ENCODE peak calls at places on chromosomes 2 and 18, in six cellular contexts. D, T, E, Y, M and I are unnamed samples.

GRCh38 chr2:171391532-171391931 is 42.3 kb downstream of the METTL8 start:
- DNase-seq in M (no peak), D (no peak), Y (no peak), E (no peak), T (no peak), I (no peak)

GRCh38 chr2:122341007-122341406 is 585.6 kb downstream of the TSN start:
- DNase-seq in T (no peak), D (no peak), E (no peak), Y (no peak), M (no peak), I (no peak)

GRCh38 chr2:133780099-133780996 is 212.1 kb upstream of the NCKAP5 start:
- DNase-seq in M (no peak), D (no peak), E (no peak), T (peak), Y (peak), I (peak)

GRCh38 chr2:183059561-183059960 is 19.0 kb upstream of the DUSP19 start:
- DNase-seq in T (peak), E (no peak), Y (peak), D (no peak), M (no peak), I (no peak)

GRCh38 chr18:2961828-2962227 is 51.1 kb downstream of the LPIN2 start:
- DNase-seq in T (peak), Y (peak), M (no peak), D (no peak), E (no peak), I (no peak)

GRCh38 chr2:37324786-37325624 is at the start of gene PRKD3:
- DNase-seq in E (no peak), Y (peak), T (peak), M (no peak), D (peak), I (peak)

GRCh38 chr2:161571051-161571429 is 53.2 kb upstream of the SLC4A10 start:
- DNase-seq in E (no peak), T (no peak), M (no peak), D (no peak), Y (no peak), I (no peak)

GRCh38 chr2:16063251-16063850 is 123.0 kb downstream of the MYCN start:
- DNase-seq in M (no peak), E (no peak), Y (no peak), D (no peak), T (no peak), I (no peak)

GRCh38 chr18:55731594-55732042 is 143.6 kb upstream of the TCF4 start:
- DNase-seq in Y (no peak), M (no peak), D (no peak), T (no peak), E (no peak), I (no peak)

GRCh38 chr2:184004945-184005672 is 593.2 kb upstream of the ZNF804A start:
- DNase-seq in D (no peak), E (no peak), Y (no peak), T (no peak), M (no peak), I (no peak)

GRCh38 chr18:12837747-12838146 is 46.3 kb downstream of the PTPN2 start:
- DNase-seq in E (no peak), D (no peak), Y (no peak), T (peak), M (no peak), I (no peak)

GRCh38 chr18:30997223-30997622 is 45.3 kb downstream of the DSC3 start:
- DNase-seq in D (no peak), M (no peak), E (no peak), T (no peak), Y (no peak), I (no peak)

GRCh38 chr2:162177301-162177700 is 25.3 kb upstream of the GCG start:
- DNase-seq in T (no peak), M (no peak), E (no peak), D (no peak), Y (no peak), I (no peak)

GRCh38 chr18:74734013-74734444 is 136.4 kb downstream of the ZNF407 start:
- DNase-seq in D (no peak), E (no peak), M (no peak), Y (no peak), T (no peak), I (no peak)

GRCh38 chr18:79317718-79318117 is 78.0 kb upstream of the NFATC1 start:
- DNase-seq in Y (peak), D (no peak), T (no peak), E (no peak), M (no peak), I (no peak)

GRCh38 chr18:32360682-32361345 is 109.9 kb downstream of the GAREM1 start:
- DNase-seq in E (no peak), D (no peak), Y (no peak), T (no peak), M (no peak), I (no peak)

GRCh38 chr2:230849633-230850357 is 14.9 kb upstream of the ITM2C start:
- DNase-seq in Y (peak), E (peak), D (peak), T (no peak), M (no peak), I (peak)

GRCh38 chr2:235116885-235117492 is 165.2 kb downstream of the SH3BP4 start:
- DNase-seq in D (no peak), M (no peak), T (peak), E (no peak), Y (peak), I (no peak)

GRCh38 chr2:236852977-236853374 is 232.7 kb upstream of the COPS8 start:
- DNase-seq in T (no peak), E (no peak), M (no peak), Y (no peak), D (no peak), I (no peak)

GRCh38 chr18:45722899-45723298 is 1.1 kb upstream of the SLC14A1 start:
- DNase-seq in T (peak), D (peak), Y (peak), E (peak), M (peak), I (no peak)

GRCh38 chr18:1292167-1292566 is 387.5 kb downstream of the ADCYAP1 start:
- DNase-seq in M (no peak), E (no peak), Y (no peak), T (no peak), D (no peak), I (no peak)

GRCh38 chr2:148653437-148653836 is 8.9 kb downstream of the EPC2 start:
- DNase-seq in M (no peak), T (no peak), Y (no peak), E (no peak), D (no peak), I (no peak)

GRCh38 chr2:152472524-152472923 is 137.6 kb downstream of the FMNL2 start:
- DNase-seq in Y (no peak), M (no peak), E (no peak), T (no peak), D (no peak), I (no peak)
- H3K27ac ChIP-seq in Y (no peak), M (no peak), E (peak), T (no peak), D (peak), I (peak)

GRCh38 chr2:6864938-6865345 is 765 bp downstream of the CMPK2 start:
- DNase-seq in D (peak), T (peak), Y (peak), M (no peak), E (peak), I (no peak)

GRCh38 chr2:6866239-6866745 is 585 bp upstream of the CMPK2 start:
- DNase-seq in M (peak), E (no peak), Y (peak), T (peak), D (no peak), I (no peak)

GRCh38 chr2:6866982-6867381 is 1.3 kb upstream of the CMPK2 start:
- DNase-seq in Y (no peak), M (no peak), E (no peak), T (no peak), D (no peak), I (no peak)

GRCh38 chr2:6864251-6864758 is 1.4 kb downstream of the CMPK2 start:
- DNase-seq in T (no peak), D (no peak), Y (no peak), E (no peak), M (no peak), I (no peak)

DNA sequence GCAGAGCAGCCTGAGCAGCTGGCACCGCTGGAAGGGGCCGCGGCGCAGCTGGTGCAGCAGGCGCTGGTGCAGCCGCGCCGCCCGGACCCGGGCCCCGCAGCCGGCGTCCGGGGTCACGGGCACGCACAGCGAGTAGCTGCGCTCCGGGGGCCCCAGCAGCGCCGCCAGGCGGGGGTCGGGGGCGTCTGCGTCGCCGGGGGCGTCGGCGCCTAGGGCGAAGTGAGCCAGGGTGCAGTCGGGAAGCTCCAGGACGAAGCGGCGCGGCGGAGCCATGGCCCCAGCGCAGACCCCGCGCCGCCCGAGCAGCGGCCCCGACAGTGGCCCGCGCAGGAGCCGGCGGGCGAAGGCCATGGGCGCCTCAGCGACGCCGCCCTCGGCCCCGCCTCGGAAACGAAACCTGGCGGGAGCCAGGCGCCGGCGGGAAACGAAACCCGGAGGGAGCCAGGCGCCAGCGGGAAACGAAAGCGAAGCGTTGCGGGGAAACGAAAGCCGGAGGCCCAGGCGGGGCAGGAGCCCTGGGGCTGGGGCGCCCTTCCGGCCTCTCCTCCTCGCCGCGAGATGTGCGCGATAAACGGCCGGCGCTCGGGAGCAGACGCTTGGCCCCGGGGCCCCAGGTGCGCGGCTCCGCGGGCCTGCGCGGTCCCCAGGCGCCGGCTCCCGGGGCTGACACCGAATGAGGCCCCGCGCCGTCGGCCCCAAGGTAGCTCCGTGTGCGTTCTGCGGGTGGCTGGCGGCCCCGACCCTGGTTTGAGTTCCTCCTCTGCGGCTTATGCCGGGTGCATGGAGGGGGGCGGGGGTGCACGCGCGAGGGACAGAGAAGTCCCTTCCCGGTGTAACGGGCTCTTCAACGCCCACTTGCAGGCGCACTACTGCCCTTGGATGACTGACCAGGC is at the start of gene CMPK2:
- DNase-seq in D (peak), M (peak), T (peak), Y (peak), E (peak), I (no peak)
- H3K27ac ChIP-seq in D (peak), M (peak), T (no peak), Y (peak), E (peak), I (peak)

GRCh38 chr2:41966431-41966893 is 81.4 kb upstream of the PKDCC start:
- DNase-seq in Y (peak), M (peak), D (peak), T (peak), E (peak), I (peak)
- H3K27ac ChIP-seq in Y (peak), M (no peak), D (peak), T (no peak), E (peak), I (peak)

GRCh38 chr2:150698016-150698661 is 210.7 kb upstream of the RND3 start:
- DNase-seq in T (peak), D (no peak), M (no peak), E (no peak), Y (no peak), I (no peak)

GRCh38 chr2:150702791-150703190 is 215.3 kb upstream of the RND3 start:
- DNase-seq in D (no peak), Y (no peak), M (no peak), T (no peak), E (no peak), I (no peak)

GRCh38 chr2:150700731-150701130 is 213.3 kb upstream of the RND3 start:
- DNase-seq in Y (no peak), E (no peak), M (no peak), D (no peak), T (no peak), I (no peak)

GRCh38 chr2:150697596-150697995 is 210.1 kb upstream of the RND3 start:
- DNase-seq in E (no peak), Y (no peak), T (no peak), D (no peak), M (no peak), I (no peak)

DNA sequence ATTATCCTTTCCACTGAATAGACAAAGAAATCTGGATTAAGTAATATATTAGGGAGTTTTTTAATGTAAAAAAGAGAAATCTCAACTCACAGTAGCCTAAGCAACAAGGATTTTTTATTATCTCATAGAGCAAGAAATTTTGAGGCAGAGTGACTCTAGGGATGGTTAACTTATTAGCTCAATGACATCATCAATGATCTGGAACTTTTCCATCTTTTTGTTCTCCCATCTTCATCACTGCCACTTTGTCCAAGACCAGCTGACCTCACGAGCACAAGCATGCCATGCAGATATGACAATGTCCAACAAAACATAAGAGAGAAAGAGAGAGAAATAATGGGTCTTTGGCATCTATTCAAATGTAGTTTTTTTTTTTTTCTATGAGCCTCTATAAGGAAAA is 211.7 kb upstream of the RND3 start:
- DNase-seq in M (no peak), Y (no peak), T (no peak), E (no peak), D (no peak), I (no peak)
- H3K27ac ChIP-seq in M (no peak), Y (no peak), T (no peak), E (no peak), D (peak), I (no peak)

GRCh38 chr2:174026122-174026845 is 61.1 kb upstream of the SP3 start:
- DNase-seq in D (no peak), E (no peak), Y (no peak), T (peak), M (peak), I (no peak)
- H3K27ac ChIP-seq in D (peak), E (peak), Y (peak), T (peak), M (peak), I (peak)

DNA sequence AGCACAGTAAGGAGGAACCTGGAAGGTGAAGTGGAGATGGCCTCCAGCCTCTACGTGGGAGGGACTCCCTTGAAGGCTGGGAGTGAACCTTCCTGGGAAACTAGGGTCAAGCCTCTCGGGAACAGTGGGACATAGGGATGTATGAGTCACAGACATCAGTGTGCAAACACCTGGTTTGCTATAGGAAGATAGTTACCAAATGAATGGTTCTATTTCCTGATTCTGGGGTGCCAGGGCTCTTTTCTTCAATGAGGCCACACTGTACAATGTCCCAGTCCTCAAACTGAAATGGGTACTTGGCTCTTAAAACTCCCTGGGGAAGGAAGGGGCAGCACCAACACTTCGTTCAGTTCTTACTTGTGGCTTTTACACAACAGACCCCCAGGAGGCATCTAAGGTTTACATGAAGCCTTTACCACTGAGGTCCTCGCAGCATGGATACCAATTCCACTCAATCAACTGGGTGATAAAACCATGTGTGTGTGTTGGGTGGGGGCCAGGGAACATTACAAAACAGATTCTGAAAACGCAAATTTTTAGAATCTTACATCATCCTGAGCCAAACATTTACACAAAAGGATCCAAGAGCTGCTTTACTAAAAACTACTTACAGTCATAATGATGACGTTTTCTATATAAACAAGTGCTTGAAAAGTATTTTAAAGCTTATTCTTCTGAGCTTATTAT is 10.4 kb downstream of the ERFE start:
- DNase-seq in E (no peak), D (peak), M (peak), Y (peak), T (peak), I (no peak)
- H3K27ac ChIP-seq in E (no peak), D (no peak), M (peak), Y (peak), T (peak), I (peak)

DNA sequence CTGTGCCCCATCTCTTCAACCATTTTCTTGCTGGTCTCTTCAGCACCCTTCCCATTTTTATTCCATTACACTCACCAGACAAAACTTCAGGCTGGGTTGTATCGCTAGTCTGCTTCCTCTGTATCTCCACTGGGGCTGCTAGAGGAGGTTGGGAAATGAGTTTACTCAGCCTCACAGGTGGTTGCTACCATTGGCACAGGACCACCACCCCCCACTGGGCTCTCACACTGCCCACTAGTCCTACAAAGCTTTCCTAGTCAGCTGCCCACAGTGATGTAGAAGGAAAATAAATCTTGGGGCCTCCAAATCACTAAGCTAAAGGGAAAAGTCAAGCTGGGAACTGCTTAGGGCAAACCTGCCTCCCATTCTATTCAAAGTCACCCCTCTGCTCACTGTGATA is 12.3 kb upstream of the IL1B start:
- DNase-seq in D (no peak), Y (no peak), M (no peak), E (no peak), T (no peak), I (no peak)
- H3K27ac ChIP-seq in D (no peak), Y (no peak), M (no peak), E (no peak), T (no peak), I (no peak)

GRCh38 chr2:601387-601698 is 75.9 kb downstream of the TMEM18 start:
- DNase-seq in E (no peak), D (no peak), T (no peak), M (no peak), Y (no peak), I (no peak)

GRCh38 chr2:603869-604268 is 73.3 kb downstream of the TMEM18 start:
- DNase-seq in D (no peak), T (no peak), E (no peak), M (no peak), Y (no peak), I (no peak)

GRCh38 chr2:603427-603826 is 73.8 kb downstream of the TMEM18 start:
- DNase-seq in D (no peak), E (no peak), M (no peak), T (no peak), Y (no peak), I (no peak)

GRCh38 chr2:601806-602455 is 75.3 kb downstream of the TMEM18 start:
- DNase-seq in T (no peak), M (no peak), D (no peak), Y (no peak), E (no peak), I (no peak)

GRCh38 chr2:602571-603366 is 74.4 kb downstream of the TMEM18 start:
- DNase-seq in M (no peak), E (no peak), D (no peak), Y (no peak), T (no peak), I (no peak)
- H3K27ac ChIP-seq in M (no peak), E (no peak), D (no peak), Y (no peak), T (no peak), I (no peak)

GRCh38 chr2:135121016-135121657 is 69.0 kb downstream of the RAB3GAP1 start:
- DNase-seq in M (no peak), E (no peak), T (no peak), Y (no peak), D (no peak), I (no peak)

GRCh38 chr2:135125940-135126339 is 73.8 kb downstream of the RAB3GAP1 start:
- DNase-seq in M (no peak), T (no peak), Y (no peak), E (no peak), D (no peak), I (no peak)

GRCh38 chr2:135130751-135131150 is 78.7 kb downstream of the RAB3GAP1 start:
- DNase-seq in M (no peak), Y (no peak), E (no peak), D (no peak), T (no peak), I (no peak)

GRCh38 chr2:135124924-135125886 is 73.1 kb downstream of the RAB3GAP1 start:
- DNase-seq in T (peak), D (no peak), Y (no peak), E (no peak), M (no peak), I (no peak)
- H3K27ac ChIP-seq in T (no peak), D (no peak), Y (no peak), E (no peak), M (no peak), I (no peak)